ENCODE peak calls at places on chromosomes 16 and 17, in ten cellular contexts. One of them, this sample, is unnamed.

GRCh38 chr16:88535857-88536222 is 34.4 kb upstream of the ZC3H18 start:
- DNase-seq in left lung: no peak
- DNase-seq in adrenal gland: no peak
- DNase-seq in upper lobe of right lung: no peak
- DNase-seq in keratinocyte: no peak
- DNase-seq in heart left ventricle: no peak
- DNase-seq in stomach: no peak
- DNase-seq in cardiac fibroblast: no peak
- DNase-seq in fibroblast of lung: no peak
- DNase-seq in GM12864: no peak
- DNase-seq in this sample: no peak

GRCh38 chr16:87096746-87097145 is 220.4 kb downstream of the C16orf95 start:
- DNase-seq in adrenal gland: no peak
- DNase-seq in keratinocyte: no peak
- DNase-seq in cardiac fibroblast: no peak
- DNase-seq in left lung: no peak
- DNase-seq in upper lobe of right lung: no peak
- DNase-seq in GM12864: no peak
- DNase-seq in stomach: no peak
- DNase-seq in fibroblast of lung: no peak
- DNase-seq in heart left ventricle: no peak
- DNase-seq in this sample: no peak

GRCh38 chr17:61400058-61400785 is 579 bp downstream of the TBX2 start:
- DNase-seq in keratinocyte: no peak
- DNase-seq in stomach: no peak
- DNase-seq in left lung: no peak
- DNase-seq in adrenal gland: no peak
- DNase-seq in fibroblast of lung: peak; percentile 59
- DNase-seq in cardiac fibroblast: peak; percentile 48
- DNase-seq in upper lobe of right lung: peak; percentile 70
- DNase-seq in heart left ventricle: no peak
- DNase-seq in GM12864: no peak
- DNase-seq in this sample: no peak

GRCh38 chr16:76500006-76500405 is 222.8 kb downstream of the CNTNAP4 start:
- DNase-seq in cardiac fibroblast: no peak
- DNase-seq in stomach: no peak
- DNase-seq in adrenal gland: no peak
- DNase-seq in heart left ventricle: no peak
- DNase-seq in fibroblast of lung: no peak
- DNase-seq in GM12864: no peak
- DNase-seq in upper lobe of right lung: no peak
- DNase-seq in keratinocyte: no peak
- DNase-seq in left lung: no peak
- DNase-seq in this sample: no peak

GRCh38 chr16:86403541-86404163 is 106.7 kb upstream of the FOXF1 start:
- DNase-seq in left lung: no peak
- DNase-seq in keratinocyte: no peak
- DNase-seq in upper lobe of right lung: no peak
- DNase-seq in stomach: no peak
- DNase-seq in cardiac fibroblast: no peak
- DNase-seq in GM12864: no peak
- DNase-seq in fibroblast of lung: no peak
- DNase-seq in adrenal gland: no peak
- DNase-seq in heart left ventricle: no peak
- DNase-seq in this sample: no peak

GRCh38 chr16:2016407-2016922 is 3.1 kb upstream of the NPW start:
- DNase-seq in upper lobe of right lung: no peak
- DNase-seq in left lung: no peak
- DNase-seq in GM12864: no peak
- DNase-seq in cardiac fibroblast: no peak
- DNase-seq in adrenal gland: no peak
- DNase-seq in keratinocyte: no peak
- DNase-seq in stomach: no peak
- DNase-seq in heart left ventricle: no peak
- DNase-seq in fibroblast of lung: no peak
- DNase-seq in this sample: no peak

GRCh38 chr16:77868478-77868877 is 80.1 kb downstream of the VAT1L start:
- DNase-seq in heart left ventricle: no peak
- DNase-seq in upper lobe of right lung: no peak
- DNase-seq in stomach: no peak
- DNase-seq in left lung: no peak
- DNase-seq in keratinocyte: no peak
- DNase-seq in cardiac fibroblast: no peak
- DNase-seq in GM12864: peak; percentile 21
- DNase-seq in fibroblast of lung: no peak
- DNase-seq in adrenal gland: no peak
- DNase-seq in this sample: no peak

GRCh38 chr17:79943354-79944241 is 92.1 kb downstream of the TBC1D16 start:
- DNase-seq in cardiac fibroblast: no peak
- DNase-seq in heart left ventricle: peak; percentile 8
- DNase-seq in upper lobe of right lung: peak; percentile 39
- DNase-seq in keratinocyte: no peak
- DNase-seq in fibroblast of lung: no peak
- DNase-seq in stomach: no peak
- DNase-seq in GM12864: no peak
- DNase-seq in adrenal gland: peak; percentile 12
- DNase-seq in left lung: peak; percentile 21
- DNase-seq in this sample: no peak

GRCh38 chr17:38512473-38513058 is 84.3 kb downstream of the ARHGAP23 start:
- DNase-seq in heart left ventricle: no peak
- DNase-seq in left lung: no peak
- DNase-seq in stomach: no peak
- DNase-seq in keratinocyte: no peak
- DNase-seq in GM12864: no peak
- DNase-seq in adrenal gland: no peak
- DNase-seq in fibroblast of lung: no peak
- DNase-seq in upper lobe of right lung: no peak
- DNase-seq in cardiac fibroblast: no peak
- DNase-seq in this sample: no peak

GRCh38 chr17:38509008-38509771 is 80.9 kb downstream of the ARHGAP23 start:
- DNase-seq in fibroblast of lung: peak; percentile 88
- DNase-seq in heart left ventricle: peak; percentile 78
- DNase-seq in left lung: peak; percentile 62
- DNase-seq in stomach: peak; percentile 79
- DNase-seq in cardiac fibroblast: peak; percentile 96
- DNase-seq in upper lobe of right lung: peak; percentile 82
- DNase-seq in keratinocyte: peak; percentile 91
- DNase-seq in GM12864: peak; percentile 42
- DNase-seq in adrenal gland: peak; percentile 86
- DNase-seq in this sample: peak; percentile 61

GRCh38 chr17:38510424-38511125 is 82.3 kb downstream of the ARHGAP23 start:
- DNase-seq in keratinocyte: no peak
- DNase-seq in left lung: no peak
- DNase-seq in cardiac fibroblast: peak; percentile 42
- DNase-seq in GM12864: no peak
- DNase-seq in heart left ventricle: no peak
- DNase-seq in stomach: peak; percentile 38
- DNase-seq in fibroblast of lung: peak; percentile 55
- DNase-seq in upper lobe of right lung: no peak
- DNase-seq in adrenal gland: no peak
- DNase-seq in this sample: no peak

GRCh38 chr17:38509772-38510423 is 81.6 kb downstream of the ARHGAP23 start:
- DNase-seq in left lung: no peak
- DNase-seq in stomach: no peak
- DNase-seq in upper lobe of right lung: no peak
- DNase-seq in keratinocyte: no peak
- DNase-seq in GM12864: no peak
- DNase-seq in fibroblast of lung: peak; percentile 42
- DNase-seq in cardiac fibroblast: no peak
- DNase-seq in adrenal gland: no peak
- DNase-seq in heart left ventricle: no peak
- DNase-seq in this sample: no peak

GRCh38 chr17:38511126-38512108 is 83.2 kb downstream of the ARHGAP23 start:
- DNase-seq in upper lobe of right lung: no peak
- DNase-seq in GM12864: no peak
- DNase-seq in heart left ventricle: no peak
- DNase-seq in stomach: no peak
- DNase-seq in keratinocyte: no peak
- DNase-seq in fibroblast of lung: peak; percentile 74
- DNase-seq in adrenal gland: no peak
- DNase-seq in cardiac fibroblast: peak; percentile 65
- DNase-seq in left lung: no peak
- DNase-seq in this sample: no peak
- H3K4me3 ChIP-seq in upper lobe of right lung: no peak overlapping the region
- H3K4me3 ChIP-seq in GM12864: no peak overlapping the region
- H3K4me3 ChIP-seq in heart left ventricle: no peak overlapping the region
- H3K4me3 ChIP-seq in stomach: no peak overlapping the region
- H3K4me3 ChIP-seq in keratinocyte: no peak overlapping the region
- H3K4me3 ChIP-seq in fibroblast of lung: no peak overlapping the region
- H3K4me3 ChIP-seq in adrenal gland: no peak overlapping the region
- H3K4me3 ChIP-seq in cardiac fibroblast: no peak overlapping the region
- H3K4me3 ChIP-seq in left lung: no peak overlapping the region
- H3K4me3 ChIP-seq in this sample: no peak overlapping the region

DNA sequence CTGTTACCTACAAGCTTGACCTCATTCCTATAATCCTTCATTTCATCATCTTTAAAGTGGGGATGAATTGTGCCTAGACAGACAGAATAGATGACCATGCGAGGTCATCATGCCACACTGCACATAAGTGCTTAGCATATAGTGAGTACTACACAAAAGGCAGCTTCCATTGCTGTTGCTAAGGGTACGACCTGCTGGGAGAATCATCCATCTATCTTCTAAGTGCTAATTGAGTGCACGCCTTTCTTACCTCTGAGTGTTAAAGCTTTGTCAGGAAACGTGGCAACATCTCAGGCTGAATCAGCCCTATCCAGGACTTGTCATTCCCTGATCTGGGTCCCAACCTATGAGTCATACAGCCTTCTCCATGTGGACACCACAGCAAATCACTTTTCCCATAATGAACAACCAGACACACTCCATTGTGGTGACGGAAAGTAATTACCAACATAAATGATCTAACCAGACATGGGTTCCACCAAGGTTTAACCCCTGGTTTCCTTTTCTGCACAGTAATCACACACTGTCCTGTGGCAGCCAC is 201.1 kb upstream of the MAF start:
- DNase-seq in keratinocyte: peak; percentile 36
- DNase-seq in cardiac fibroblast: no peak
- DNase-seq in heart left ventricle: no peak
- DNase-seq in upper lobe of right lung: no peak
- DNase-seq in stomach: no peak
- DNase-seq in adrenal gland: no peak
- DNase-seq in GM12864: no peak
- DNase-seq in left lung: no peak
- DNase-seq in fibroblast of lung: peak; percentile 50
- DNase-seq in this sample: no peak
- TF ChIP-seq CTCF in keratinocyte: no peak
- TF ChIP-seq CTCF in cardiac fibroblast: no peak
- TF ChIP-seq CTCF in heart left ventricle: no peak
- TF ChIP-seq CTCF in upper lobe of right lung: no peak
- TF ChIP-seq CTCF in stomach: no peak
- TF ChIP-seq CTCF in adrenal gland: no peak
- TF ChIP-seq CTCF in GM12864: no peak
- TF ChIP-seq CTCF in left lung: no peak
- TF ChIP-seq CTCF in fibroblast of lung: no peak
- TF ChIP-seq CTCF in this sample: no peak

DNA sequence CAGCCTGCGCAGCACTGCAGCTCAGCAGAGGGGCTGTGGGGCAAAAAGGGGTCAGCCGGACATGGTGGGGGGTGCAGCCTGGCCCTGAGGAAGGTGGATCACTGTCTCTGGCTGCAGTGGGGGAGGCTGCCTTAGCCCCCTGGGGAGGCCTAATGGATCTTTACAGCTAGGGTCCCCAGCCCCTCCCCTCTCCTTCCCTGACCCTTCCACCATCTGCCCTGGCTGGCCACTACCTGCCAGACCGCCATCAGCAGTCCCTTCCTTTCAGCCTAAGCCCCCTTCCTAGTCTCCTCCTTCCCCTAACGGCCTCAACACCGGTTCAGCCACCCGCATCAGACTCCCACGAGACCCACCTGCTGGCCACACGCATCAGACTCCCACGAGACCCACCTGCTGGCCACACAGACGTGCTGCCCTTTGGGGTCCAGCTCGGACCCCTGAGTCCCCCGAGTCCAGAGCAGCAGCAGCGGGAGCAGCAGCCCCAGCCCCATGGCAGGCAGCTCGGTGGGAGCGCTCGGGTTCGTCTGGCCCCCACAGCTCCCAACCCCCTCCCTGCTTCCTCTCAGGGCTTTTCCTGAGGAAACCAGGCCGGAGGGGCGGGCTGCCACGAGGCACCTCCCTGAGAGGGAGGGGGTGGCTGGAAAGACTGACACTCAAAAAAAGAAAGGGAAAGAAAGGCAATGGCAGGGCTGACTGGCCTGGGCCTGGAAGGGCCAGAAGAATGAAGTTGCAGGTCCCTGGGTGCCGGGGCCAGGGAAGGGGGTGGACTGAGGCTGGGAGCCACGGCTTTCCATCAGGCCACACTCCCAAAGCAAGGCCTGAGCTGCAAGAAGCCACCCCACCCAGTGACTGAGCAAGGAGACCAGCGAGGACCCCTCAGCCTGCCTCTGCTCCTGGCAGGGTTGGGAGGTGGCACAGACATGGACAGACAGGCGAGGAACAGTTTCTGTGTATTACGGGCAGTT is at the start of gene SCARF1:
- DNase-seq in left lung: peak; percentile 76
- DNase-seq in upper lobe of right lung: peak; percentile 82
- DNase-seq in adrenal gland: peak; percentile 59
- DNase-seq in GM12864: no peak
- DNase-seq in cardiac fibroblast: no peak
- DNase-seq in keratinocyte: no peak
- DNase-seq in stomach: no peak
- DNase-seq in fibroblast of lung: no peak
- DNase-seq in heart left ventricle: peak; percentile 81
- DNase-seq in this sample: no peak
- H3K4me3 ChIP-seq in left lung: peak within 1 kb of the TSS; percentile 25
- H3K4me3 ChIP-seq in upper lobe of right lung: peak within 1 kb of the TSS; percentile 51
- H3K4me3 ChIP-seq in adrenal gland: no peak within 1 kb of the TSS
- H3K4me3 ChIP-seq in GM12864: peak within 1 kb of the TSS; percentile 61
- H3K4me3 ChIP-seq in cardiac fibroblast: no peak within 1 kb of the TSS
- H3K4me3 ChIP-seq in keratinocyte: no peak within 1 kb of the TSS
- H3K4me3 ChIP-seq in stomach: peak within 1 kb of the TSS; percentile 20
- H3K4me3 ChIP-seq in fibroblast of lung: no peak within 1 kb of the TSS
- H3K4me3 ChIP-seq in heart left ventricle: peak within 1 kb of the TSS; percentile 51
- H3K4me3 ChIP-seq in this sample: no peak within 1 kb of the TSS

GRCh38 chr16:82183004-82183397 is 13.0 kb upstream of the MPHOSPH6 start:
- DNase-seq in cardiac fibroblast: peak; percentile 48
- DNase-seq in stomach: no peak
- DNase-seq in fibroblast of lung: no peak
- DNase-seq in upper lobe of right lung: no peak
- DNase-seq in GM12864: no peak
- DNase-seq in keratinocyte: no peak
- DNase-seq in left lung: no peak
- DNase-seq in heart left ventricle: no peak
- DNase-seq in adrenal gland: no peak
- DNase-seq in this sample: no peak

GRCh38 chr16:82184213-82184612 is 14.2 kb upstream of the MPHOSPH6 start:
- DNase-seq in keratinocyte: no peak
- DNase-seq in upper lobe of right lung: no peak
- DNase-seq in stomach: no peak
- DNase-seq in GM12864: no peak
- DNase-seq in heart left ventricle: no peak
- DNase-seq in cardiac fibroblast: no peak
- DNase-seq in adrenal gland: no peak
- DNase-seq in left lung: no peak
- DNase-seq in fibroblast of lung: no peak
- DNase-seq in this sample: no peak

GRCh38 chr16:82181456-82182185 is 11.6 kb upstream of the MPHOSPH6 start:
- DNase-seq in cardiac fibroblast: no peak
- DNase-seq in GM12864: no peak
- DNase-seq in stomach: no peak
- DNase-seq in keratinocyte: no peak
- DNase-seq in adrenal gland: no peak
- DNase-seq in upper lobe of right lung: no peak
- DNase-seq in fibroblast of lung: no peak
- DNase-seq in left lung: no peak
- DNase-seq in heart left ventricle: no peak
- DNase-seq in this sample: no peak

GRCh38 chr16:82185012-82185411 is 15.0 kb upstream of the MPHOSPH6 start:
- DNase-seq in GM12864: no peak
- DNase-seq in heart left ventricle: no peak
- DNase-seq in stomach: no peak
- DNase-seq in left lung: no peak
- DNase-seq in adrenal gland: no peak
- DNase-seq in keratinocyte: no peak
- DNase-seq in fibroblast of lung: no peak
- DNase-seq in upper lobe of right lung: no peak
- DNase-seq in cardiac fibroblast: no peak
- DNase-seq in this sample: no peak

GRCh38 chr16:82182237-82183003 is 12.4 kb upstream of the MPHOSPH6 start:
- DNase-seq in keratinocyte: no peak
- DNase-seq in GM12864: no peak
- DNase-seq in adrenal gland: no peak
- DNase-seq in upper lobe of right lung: no peak
- DNase-seq in heart left ventricle: no peak
- DNase-seq in fibroblast of lung: no peak
- DNase-seq in cardiac fibroblast: peak; percentile 60
- DNase-seq in left lung: no peak
- DNase-seq in stomach: no peak
- DNase-seq in this sample: no peak
- TF ChIP-seq CTCF in keratinocyte: no peak
- TF ChIP-seq CTCF in GM12864: no peak
- TF ChIP-seq CTCF in adrenal gland: no peak
- TF ChIP-seq CTCF in upper lobe of right lung: no peak
- TF ChIP-seq CTCF in heart left ventricle: no peak
- TF ChIP-seq CTCF in fibroblast of lung: no peak
- TF ChIP-seq CTCF in cardiac fibroblast: no peak
- TF ChIP-seq CTCF in left lung: no peak
- TF ChIP-seq CTCF in stomach: no peak
- TF ChIP-seq CTCF in this sample: no peak

This sample was measured in HFF-Myc.